ENCODE peak calls at places on chromosomes 16 and 17, in six cellular contexts. W is HepG2, O is GM12878, C is K562, N is H1, E is SK-N-SH. K is an unnamed sample.

GRCh38 chr16:25693621-25694020 is 1.9 kb downstream of the HS3ST4 start:
- DNase-seq in W (no peak), O (no peak), C (no peak), N (no peak), E (no peak), K (no peak)

GRCh38 chr17:82384730-82385429 is 13.3 kb downstream of the UTS2R start:
- DNase-seq in W (peak; percentile 74), O (no peak), C (peak; percentile 43), N (no peak), E (peak; percentile 59), K (no peak)

GRCh38 chr17:57885148-57885915 is 35.5 kb upstream of the MRPS23 start:
- DNase-seq in W (no peak), O (no peak), C (no peak), N (no peak), E (no peak), K (no peak)

GRCh38 chr16:86942469-86943175 is 364.3 kb downstream of the FOXL1 start:
- DNase-seq in W (no peak), O (no peak), C (no peak), N (no peak), E (no peak), K (no peak)

GRCh38 chr17:43465049-43465448 is 18.7 kb upstream of the DHX8 start:
- DNase-seq in W (no peak), O (no peak), C (no peak), N (no peak), E (no peak), K (no peak)

GRCh38 chr17:65956814-65957213 is 235.1 kb downstream of the CEP112 start:
- DNase-seq in W (peak; percentile 11), O (no peak), C (no peak), N (no peak), E (no peak), K (no peak)

GRCh38 chr16:71474864-71475263 is 12.8 kb upstream of the ZNF23 start:
- DNase-seq in W (no peak), O (no peak), C (no peak), N (no peak), E (no peak), K (no peak)

GRCh38 chr17:975321-975982 is 4.1 kb downstream of the NXN start:
- DNase-seq in W (no peak), O (no peak), C (no peak), N (no peak), E (peak; percentile 28), K (no peak)

GRCh38 chr16:23306199-23307100 is 4.3 kb downstream of the SCNN1B start:
- DNase-seq in W (no peak), O (no peak), C (no peak), N (no peak), E (no peak), K (no peak)

GRCh38 chr16:586645-587590 is 2.9 kb upstream of the RAB40C start:
- DNase-seq in W (no peak), O (no peak), C (no peak), N (no peak), E (no peak), K (no peak)
- TF ChIP-seq TAF1 in W (peak; percentile 26), O (no peak), C (no peak), N (no peak), E (no peak), K (no peak)

GRCh38 chr16:3443108-3444031 is at the start of the genes NAA60 and ZNF597:
- DNase-seq in W (peak; percentile 93), O (peak; percentile 74), C (peak; percentile 69), N (peak; percentile 50), E (peak; percentile 85), K (peak; percentile 58)

GRCh38 chr16:3439637-3440036 is 3.7 kb downstream of the ZNF597 start:
- DNase-seq in W (no peak), O (no peak), C (no peak), N (no peak), E (no peak), K (no peak)

GRCh38 chr16:3444032-3444388 is 530 bp downstream of the NAA60 start:
- DNase-seq in W (peak; percentile 72), O (no peak), C (no peak), N (no peak), E (peak; percentile 51), K (no peak)
- TF ChIP-seq TAF1 in W (peak; percentile 49), O (peak; percentile 31), C (no peak), N (peak; percentile 37), E (no peak), K (peak; percentile 69)

DNA sequence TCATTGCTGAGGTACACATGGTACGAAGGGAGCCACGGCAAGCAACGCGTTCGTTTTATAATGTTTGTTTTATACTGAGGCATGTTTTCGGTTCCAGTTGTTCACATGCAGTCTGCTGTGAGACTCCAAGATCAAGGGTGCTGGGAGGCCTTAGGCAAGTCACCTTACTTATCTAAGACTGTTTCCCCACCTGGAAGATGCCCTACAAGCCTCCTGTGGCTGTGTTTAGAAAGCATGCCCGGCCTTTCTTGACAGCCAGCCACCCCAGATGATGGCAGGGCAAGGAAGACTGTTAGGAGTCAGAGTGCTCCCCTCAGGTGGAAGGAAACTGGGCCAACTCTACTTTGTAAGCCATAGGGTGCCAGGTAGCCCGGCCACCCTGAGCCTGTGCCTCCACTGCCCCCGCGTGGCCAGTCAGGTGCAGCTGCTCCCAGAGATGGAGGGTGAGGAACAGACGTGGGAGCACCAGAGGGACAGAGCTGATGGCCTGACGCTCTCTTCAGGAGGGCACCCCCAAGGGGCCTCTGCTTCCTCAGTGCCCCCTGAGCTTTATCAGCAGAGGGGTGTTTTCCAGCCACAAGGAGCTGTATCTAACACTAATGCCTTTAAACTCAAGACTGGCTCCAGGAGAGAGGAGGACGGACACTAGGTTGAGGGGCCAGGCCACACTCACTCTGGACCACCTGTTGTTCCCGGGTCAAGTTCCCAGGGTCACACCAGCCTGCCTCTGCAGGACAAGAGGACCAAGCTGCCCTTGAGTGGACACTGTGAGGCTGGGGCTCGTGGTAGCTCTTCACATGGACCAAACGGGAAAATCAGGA is 5.4 kb downstream of the NAT9 start:
- DNase-seq in W (peak; percentile 81), O (no peak), C (peak; percentile 54), N (no peak), E (peak; percentile 91), K (peak; percentile 75)
- TF ChIP-seq TAF1 in W (peak; percentile 43), O (no peak), C (no peak), N (no peak), E (no peak), K (no peak)

GRCh38 chr17:38703742-38704644 is 1.1 kb upstream of the MLLT6 start:
- DNase-seq in W (peak; percentile 100), O (no peak), C (peak; percentile 86), N (peak; percentile 94), E (peak; percentile 80), K (peak; percentile 77)
- TF ChIP-seq TAF1 in W (peak; percentile 83), O (peak; percentile 61), C (peak; percentile 52), N (peak; percentile 24), E (no peak), K (peak; percentile 41)

GRCh38 chr17:39073353-39073752 is 78.1 kb downstream of the PLXDC1 start:
- DNase-seq in W (no peak), O (no peak), C (no peak), N (no peak), E (no peak), K (no peak)

GRCh38 chr17:39064814-39065213 is 86.6 kb downstream of the PLXDC1 start:
- DNase-seq in W (no peak), O (no peak), C (no peak), N (no peak), E (no peak), K (no peak)

GRCh38 chr17:39073916-39074315 is 77.5 kb downstream of the PLXDC1 start:
- DNase-seq in W (no peak), O (no peak), C (no peak), N (no peak), E (no peak), K (no peak)

GRCh38 chr17:39071573-39071972 is 79.9 kb downstream of the PLXDC1 start:
- DNase-seq in W (no peak), O (no peak), C (no peak), N (no peak), E (no peak), K (no peak)

DNA sequence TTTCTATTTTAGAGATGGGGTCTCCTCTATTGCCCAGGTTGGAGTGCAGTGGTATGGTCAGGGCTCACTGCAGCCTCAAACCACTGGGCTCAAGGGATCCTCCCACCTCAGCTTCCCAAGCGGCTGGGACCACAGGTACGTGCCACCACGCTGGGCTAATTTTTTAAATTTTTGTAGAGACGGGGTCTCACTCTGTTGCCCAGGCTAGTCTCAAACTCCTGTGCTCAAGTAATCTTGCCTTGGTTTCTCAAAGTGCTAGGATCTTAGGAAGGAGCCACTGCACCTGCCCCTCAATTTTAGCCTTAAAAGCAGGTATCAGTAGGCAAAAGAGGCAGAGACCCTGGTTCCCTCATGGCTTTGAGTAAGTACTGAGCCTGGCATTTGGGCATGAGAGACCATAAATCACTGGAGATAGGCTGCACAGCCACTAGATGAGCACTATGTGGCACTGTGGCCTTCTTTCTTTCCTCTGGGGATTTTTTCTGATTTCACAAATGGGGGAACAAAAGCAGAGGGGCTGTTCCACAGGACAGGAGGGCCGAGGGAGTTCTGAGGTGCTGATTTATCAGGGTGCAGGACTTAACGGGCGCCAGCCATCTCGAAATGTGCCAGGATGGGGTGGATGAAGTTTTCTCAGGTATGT is 82.2 kb downstream of the PLXDC1 start:
- DNase-seq in W (peak; percentile 46), O (no peak), C (peak; percentile 35), N (no peak), E (peak; percentile 69), K (peak; percentile 53)
- TF ChIP-seq TAF1 in W (no peak), O (no peak), C (no peak), N (no peak), E (no peak), K (no peak)

GRCh38 chr17:64133546-64134215 is 3.7 kb upstream of the ERN1 start:
- DNase-seq in W (peak; percentile 81), O (no peak), C (peak; percentile 39), N (no peak), E (peak; percentile 80), K (no peak)
- TF ChIP-seq TAF1 in W (no peak), O (no peak), C (no peak), N (no peak), E (no peak), K (no peak)